ENCODE peak calls at places on chromosomes 5 and 9, in four cellular contexts. One of them, this sample, is unnamed.

GRCh38 chr5:138641547-138642298 is 66.5 kb upstream of the HSPA9 start:
- DNase-seq in head of caudate nucleus: peak
- DNase-seq in T47D: peak
- DNase-seq in activated CD4-positive, alpha-beta T cell treated with anti-CD3 and anti-CD28 coated beads, Interleukin-2, amount 50 U/mL, for 24 hours: peak
- DNase-seq in this sample: peak

GRCh38 chr5:67283275-67283987 is 86.8 kb upstream of the CD180 start:
- DNase-seq in head of caudate nucleus: peak
- DNase-seq in T47D: no peak
- DNase-seq in activated CD4-positive, alpha-beta T cell treated with anti-CD3 and anti-CD28 coated beads, Interleukin-2, amount 50 U/mL, for 24 hours: no peak
- DNase-seq in this sample: no peak

GRCh38 chr5:34914671-34915138 is 599 bp downstream of the RAD1 start:
- DNase-seq in head of caudate nucleus: peak
- DNase-seq in T47D: no peak
- DNase-seq in activated CD4-positive, alpha-beta T cell treated with anti-CD3 and anti-CD28 coated beads, Interleukin-2, amount 50 U/mL, for 24 hours: peak
- DNase-seq in this sample: peak

GRCh38 chr5:14597080-14597479 is 15.5 kb downstream of the OTULINL start:
- DNase-seq in head of caudate nucleus: no peak
- DNase-seq in T47D: no peak
- DNase-seq in activated CD4-positive, alpha-beta T cell treated with anti-CD3 and anti-CD28 coated beads, Interleukin-2, amount 50 U/mL, for 24 hours: no peak
- DNase-seq in this sample: no peak

GRCh38 chr5:154761062-154761740 is 6.0 kb downstream of the LARP1 start:
- DNase-seq in head of caudate nucleus: no peak
- DNase-seq in T47D: no peak
- DNase-seq in activated CD4-positive, alpha-beta T cell treated with anti-CD3 and anti-CD28 coated beads, Interleukin-2, amount 50 U/mL, for 24 hours: no peak
- DNase-seq in this sample: no peak

GRCh38 chr9:134602547-134603362 is 38.8 kb upstream of the COL5A1 start:
- DNase-seq in head of caudate nucleus: no peak
- DNase-seq in T47D: no peak
- DNase-seq in activated CD4-positive, alpha-beta T cell treated with anti-CD3 and anti-CD28 coated beads, Interleukin-2, amount 50 U/mL, for 24 hours: no peak
- DNase-seq in this sample: peak

GRCh38 chr5:83512051-83512745 is 40.7 kb downstream of the VCAN start:
- DNase-seq in head of caudate nucleus: no peak
- DNase-seq in T47D: no peak
- DNase-seq in activated CD4-positive, alpha-beta T cell treated with anti-CD3 and anti-CD28 coated beads, Interleukin-2, amount 50 U/mL, for 24 hours: no peak
- DNase-seq in this sample: no peak

GRCh38 chr9:134158753-134159392 is 5.5 kb downstream of the RNU6ATAC start:
- DNase-seq in head of caudate nucleus: no peak
- DNase-seq in T47D: no peak
- DNase-seq in activated CD4-positive, alpha-beta T cell treated with anti-CD3 and anti-CD28 coated beads, Interleukin-2, amount 50 U/mL, for 24 hours: no peak
- DNase-seq in this sample: no peak

GRCh38 chr9:93955356-93956182 is 414 bp upstream of the BARX1 start:
- DNase-seq in head of caudate nucleus: no peak
- DNase-seq in T47D: no peak
- DNase-seq in activated CD4-positive, alpha-beta T cell treated with anti-CD3 and anti-CD28 coated beads, Interleukin-2, amount 50 U/mL, for 24 hours: no peak
- DNase-seq in this sample: no peak

GRCh38 chr9:70352802-70353201 is 61.7 kb downstream of the KLF9 start:
- DNase-seq in head of caudate nucleus: no peak
- DNase-seq in T47D: peak
- DNase-seq in activated CD4-positive, alpha-beta T cell treated with anti-CD3 and anti-CD28 coated beads, Interleukin-2, amount 50 U/mL, for 24 hours: no peak
- DNase-seq in this sample: no peak

GRCh38 chr9:128683340-128684064 is 5.5 kb upstream of the SET start:
- DNase-seq in head of caudate nucleus: no peak
- DNase-seq in T47D: peak
- DNase-seq in activated CD4-positive, alpha-beta T cell treated with anti-CD3 and anti-CD28 coated beads, Interleukin-2, amount 50 U/mL, for 24 hours: no peak
- DNase-seq in this sample: peak

GRCh38 chr9:98809311-98810105 is 2.0 kb downstream of the GALNT12 start:
- DNase-seq in head of caudate nucleus: no peak
- DNase-seq in T47D: no peak
- DNase-seq in activated CD4-positive, alpha-beta T cell treated with anti-CD3 and anti-CD28 coated beads, Interleukin-2, amount 50 U/mL, for 24 hours: no peak
- DNase-seq in this sample: no peak

GRCh38 chr9:15915711-15916110 is 362.9 kb downstream of the CCDC171 start:
- DNase-seq in head of caudate nucleus: no peak
- DNase-seq in T47D: no peak
- DNase-seq in activated CD4-positive, alpha-beta T cell treated with anti-CD3 and anti-CD28 coated beads, Interleukin-2, amount 50 U/mL, for 24 hours: no peak
- DNase-seq in this sample: no peak

GRCh38 chr5:168366124-168366523 is 74.7 kb downstream of the WWC1 start:
- DNase-seq in head of caudate nucleus: no peak
- DNase-seq in T47D: peak
- DNase-seq in activated CD4-positive, alpha-beta T cell treated with anti-CD3 and anti-CD28 coated beads, Interleukin-2, amount 50 U/mL, for 24 hours: no peak
- DNase-seq in this sample: no peak

GRCh38 chr5:51960617-51961115 is 577.4 kb downstream of the ISL1 start:
- DNase-seq in head of caudate nucleus: no peak
- DNase-seq in T47D: peak
- DNase-seq in activated CD4-positive, alpha-beta T cell treated with anti-CD3 and anti-CD28 coated beads, Interleukin-2, amount 50 U/mL, for 24 hours: no peak
- DNase-seq in this sample: no peak

GRCh38 chr5:32098806-32099435 is 75.2 kb downstream of the GOLPH3 start:
- DNase-seq in head of caudate nucleus: no peak
- DNase-seq in T47D: no peak
- DNase-seq in activated CD4-positive, alpha-beta T cell treated with anti-CD3 and anti-CD28 coated beads, Interleukin-2, amount 50 U/mL, for 24 hours: no peak
- DNase-seq in this sample: no peak

GRCh38 chr5:116424951-116425350 is 149.7 kb downstream of the SEMA6A start:
- DNase-seq in head of caudate nucleus: no peak
- DNase-seq in T47D: peak
- DNase-seq in activated CD4-positive, alpha-beta T cell treated with anti-CD3 and anti-CD28 coated beads, Interleukin-2, amount 50 U/mL, for 24 hours: no peak
- DNase-seq in this sample: no peak

GRCh38 chr9:33151007-33151557 is 16.1 kb downstream of the B4GALT1 start:
- DNase-seq in head of caudate nucleus: no peak
- DNase-seq in T47D: no peak
- DNase-seq in activated CD4-positive, alpha-beta T cell treated with anti-CD3 and anti-CD28 coated beads, Interleukin-2, amount 50 U/mL, for 24 hours: no peak
- DNase-seq in this sample: no peak

GRCh38 chr5:130651440-130651839 is 513.6 kb downstream of the HINT1 start:
- DNase-seq in head of caudate nucleus: no peak
- DNase-seq in T47D: no peak
- DNase-seq in activated CD4-positive, alpha-beta T cell treated with anti-CD3 and anti-CD28 coated beads, Interleukin-2, amount 50 U/mL, for 24 hours: no peak
- DNase-seq in this sample: no peak

GRCh38 chr5:176427971-176428370 is 11.6 kb upstream of the CLTB start:
- DNase-seq in head of caudate nucleus: no peak
- DNase-seq in T47D: no peak
- DNase-seq in activated CD4-positive, alpha-beta T cell treated with anti-CD3 and anti-CD28 coated beads, Interleukin-2, amount 50 U/mL, for 24 hours: no peak
- DNase-seq in this sample: no peak

GRCh38 chr5:153827407-153827806 is 211.3 kb downstream of the FAM114A2 start:
- DNase-seq in head of caudate nucleus: peak
- DNase-seq in T47D: no peak
- DNase-seq in activated CD4-positive, alpha-beta T cell treated with anti-CD3 and anti-CD28 coated beads, Interleukin-2, amount 50 U/mL, for 24 hours: no peak
- DNase-seq in this sample: no peak

GRCh38 chr5:10563132-10563939 is 534 bp upstream of the ANKRD33B start:
- DNase-seq in head of caudate nucleus: no peak
- DNase-seq in T47D: no peak
- DNase-seq in activated CD4-positive, alpha-beta T cell treated with anti-CD3 and anti-CD28 coated beads, Interleukin-2, amount 50 U/mL, for 24 hours: no peak
- DNase-seq in this sample: peak

GRCh38 chr5:124683917-124684555 is 62.4 kb downstream of the ZNF608 start:
- DNase-seq in head of caudate nucleus: no peak
- DNase-seq in T47D: no peak
- DNase-seq in activated CD4-positive, alpha-beta T cell treated with anti-CD3 and anti-CD28 coated beads, Interleukin-2, amount 50 U/mL, for 24 hours: no peak
- DNase-seq in this sample: no peak